ENCODE peak calls at places on chromosomes 5 and 9, in five cellular contexts. W is HuH-7.5; E is fibroblast of the aortic adventitia; Q is stimulated activated CD8-positive, alpha-beta memory T cell treated with anti-CD3 and anti-CD28 coated beads, Interleukin-4, amount 100 ng/mL, for 48 hours; K is effector memory CD4-positive, alpha-beta T cell. H is an unnamed sample.

GRCh38 chr9:28105001-28105400 is 531.7 kb upstream of the C9orf72 start:
- DNase-seq in E (no peak), Q (no peak), W (no peak), K (no peak), H (no peak)

GRCh38 chr5:42855386-42855785 is 43.7 kb upstream of the SELENOP start:
- DNase-seq in E (no peak), Q (no peak), K (no peak), W (no peak), H (no peak)

GRCh38 chr5:55692509-55692908 is 19.6 kb downstream of the SLC38A9 start:
- DNase-seq in K (no peak), Q (no peak), E (no peak), W (no peak), H (no peak)

GRCh38 chr5:109141499-109142200 is 268.1 kb downstream of the PJA2 start:
- DNase-seq in W (no peak), E (peak), Q (no peak), K (no peak), H (no peak)

GRCh38 chr5:56817306-56817986 is 2.1 kb downstream of the MAP3K1 start:
- DNase-seq in Q (no peak), K (no peak), E (no peak), W (no peak), H (no peak)

GRCh38 chr9:121821326-121821725 is 169.9 kb downstream of the DAB2IP start:
- DNase-seq in K (no peak), E (no peak), Q (no peak), W (no peak), H (no peak)

GRCh38 chr5:180718810-180719453 is 20.9 kb downstream of the OR2Y1 start:
- DNase-seq in E (peak), K (no peak), Q (peak), W (peak), H (peak)

GRCh38 chr5:141850183-141850768 is 27.9 kb downstream of the PCDH1 start:
- DNase-seq in E (peak), W (peak), Q (peak), K (no peak), H (peak)

GRCh38 chr5:130024006-130024405 is 119.7 kb downstream of the CHSY3 start:
- DNase-seq in E (no peak), Q (no peak), W (no peak), K (no peak), H (no peak)

GRCh38 chr5:75837258-75837841 is 120.1 kb upstream of the POC5 start:
- DNase-seq in K (no peak), E (no peak), W (no peak), Q (no peak), H (no peak)

GRCh38 chr5:54645888-54646284 is 128.3 kb downstream of the SNX18 start:
- DNase-seq in K (no peak), Q (no peak), W (no peak), E (peak), H (no peak)

GRCh38 chr5:84113246-84114118 is 271.2 kb downstream of the EDIL3 start:
- DNase-seq in Q (no peak), K (no peak), E (no peak), W (no peak), H (peak)

GRCh38 chr9:130305381-130305780 is 39.8 kb downstream of the HMCN2 start:
- DNase-seq in W (no peak), E (peak), Q (no peak), K (no peak), H (no peak)

GRCh38 chr9:130780865-130781504 is 54.1 kb upstream of the ABL1 start:
- DNase-seq in E (peak), W (no peak), K (no peak), Q (no peak), H (no peak)

GRCh38 chr9:38181216-38181615 is 112.2 kb upstream of the SHB start:
- DNase-seq in K (no peak), W (no peak), E (no peak), Q (no peak), H (no peak)

GRCh38 chr9:124344291-124345050 is 70.8 kb downstream of the PSMB7 start:
- DNase-seq in E (no peak), Q (no peak), W (no peak), K (no peak), H (no peak)